ENCODE peak calls at places on chromosomes 6 and 20, in ten cellular contexts. M is NCI-H2107; J is activated CD4-positive, CD25-positive, alpha-beta regulatory T cell; O is RPMI7951; A is fibroblast of pulmonary artery; L is retina; V is HTR-8/SVneo; K is activated T-helper 1 cell treated with anti-CD3 and anti-CD28 coated beads, Interleukin-2, amount 50 U/mL, for 16 hours; P is activated T-cell treated with anti-CD3 and anti-CD28 coated beads for 24 hours; I is iris pigment epithelial cell. E is an unnamed sample.

GRCh38 chr20:49729780-49730179 is 16.1 kb upstream of the B4GALT5 start:
- DNase-seq in J (no peak), K (no peak), P (no peak), L (no peak), M (no peak), V (no peak), I (peak; percentile 52), A (peak; percentile 62), O (no peak), E (no peak)

GRCh38 chr20:50120935-50121693 is 8.2 kb upstream of the UBE2V1 start:
- DNase-seq in I (peak; percentile 41), K (peak; percentile 17), J (peak; percentile 55), V (peak; percentile 95), P (peak; percentile 42), M (peak; percentile 33), A (peak; percentile 72), O (peak; percentile 80), L (peak; percentile 50), E (peak; percentile 82)

GRCh38 chr20:7744411-7744810 is 195.8 kb downstream of the HAO1 start:
- DNase-seq in K (no peak), L (no peak), I (peak; percentile 83), P (no peak), J (no peak), M (no peak), A (peak; percentile 82), V (no peak), O (peak; percentile 48), E (no peak)

GRCh38 chr20:57680934-57681914 is 28.6 kb downstream of the PMEPA1 start:
- DNase-seq in J (no peak), I (no peak), A (no peak), P (peak; percentile 11), K (no peak), V (no peak), O (peak; percentile 46), M (no peak), L (no peak), E (no peak)

GRCh38 chr6:31403283-31403989 is at the start of gene MICA:
- DNase-seq in O (peak; percentile 90), I (peak; percentile 72), V (peak; percentile 92), J (peak; percentile 25), A (peak; percentile 82), K (peak; percentile 37), P (peak; percentile 63), L (peak; percentile 78), M (no peak), E (peak; percentile 94)

GRCh38 chr6:53317861-53318260 is 30.9 kb downstream of the ELOVL5 start:
- DNase-seq in V (no peak), M (no peak), J (no peak), K (no peak), O (no peak), I (no peak), A (no peak), P (no peak), L (no peak), E (no peak)

GRCh38 chr6:56484669-56485068 is 158.0 kb downstream of the DST start:
- DNase-seq in M (no peak), P (no peak), L (no peak), K (no peak), O (peak; percentile 7), I (peak; percentile 64), J (no peak), A (peak; percentile 14), V (peak; percentile 40), E (no peak)

GRCh38 chr20:51584116-51584515 is 41.6 kb upstream of the NFATC2 start:
- DNase-seq in V (no peak), A (no peak), J (no peak), I (no peak), P (no peak), K (no peak), O (peak; percentile 63), L (no peak), M (no peak), E (no peak)

GRCh38 chr20:42889517-42889916 is 300.2 kb downstream of the PTPRT start:
- DNase-seq in J (no peak), L (no peak), O (no peak), A (no peak), P (no peak), V (no peak), I (no peak), K (no peak), M (no peak), E (no peak)

GRCh38 chr6:14681699-14682487 is 564.0 kb upstream of the JARID2 start:
- DNase-seq in M (no peak), J (no peak), O (peak; percentile 79), K (no peak), V (no peak), I (no peak), P (no peak), L (no peak), A (no peak), E (no peak)

GRCh38 chr20:62623488-62624324 is 18.6 kb upstream of the SLCO4A1 start:
- DNase-seq in P (peak; percentile 82), A (peak; percentile 89), V (peak; percentile 100), J (peak; percentile 79), O (peak; percentile 100), L (no peak), I (peak; percentile 93), M (no peak), K (peak; percentile 58), E (peak; percentile 99)

GRCh38 chr6:145633981-145634627 is 101.2 kb downstream of the EPM2A start:
- DNase-seq in A (peak; percentile 89), K (peak; percentile 71), I (peak; percentile 77), M (peak; percentile 43), J (peak; percentile 48), V (peak; percentile 66), P (peak; percentile 62), L (peak; percentile 80), O (peak; percentile 73), E (peak; percentile 88)

GRCh38 chr6:579339-579738 is 77.6 kb downstream of the HUS1B start:
- DNase-seq in I (no peak), L (no peak), V (peak; percentile 26), J (no peak), A (peak; percentile 34), P (no peak), M (no peak), O (peak; percentile 10), K (no peak), E (no peak)

GRCh38 chr20:24588047-24588635 is 118.7 kb downstream of the SYNDIG1 start:
- DNase-seq in L (no peak), P (no peak), M (no peak), J (no peak), K (no peak), I (no peak), A (no peak), V (no peak), O (no peak), E (no peak)

GRCh38 chr6:74891358-74891811 is 314.5 kb downstream of the COL12A1 start:
- DNase-seq in V (no peak), O (peak; percentile 17), K (no peak), J (no peak), I (peak; percentile 71), M (no peak), P (no peak), A (no peak), L (no peak), E (no peak)

GRCh38 chr6:113584767-113585166 is 272.4 kb upstream of the MARCKS start:
- DNase-seq in O (no peak), L (peak; percentile 23), A (no peak), M (no peak), J (no peak), I (no peak), K (no peak), V (no peak), P (no peak), E (no peak)

GRCh38 chr6:586553-586952 is 70.3 kb downstream of the HUS1B start:
- DNase-seq in P (no peak), J (no peak), L (no peak), A (no peak), O (no peak), V (no peak), M (no peak), I (no peak), K (no peak), E (no peak)

GRCh38 chr6:142377112-142377848 is 75.5 kb downstream of the ADGRG6 start:
- DNase-seq in V (peak; percentile 24), K (no peak), J (no peak), O (no peak), M (no peak), P (no peak), L (no peak), A (peak; percentile 60), I (peak; percentile 64), E (no peak)

GRCh38 chr20:62772994-62773858 is 23.0 kb upstream of the MRGBP start:
- DNase-seq in A (peak; percentile 51), V (no peak), I (no peak), K (no peak), J (no peak), P (no peak), L (peak; percentile 75), M (no peak), O (peak; percentile 96), E (no peak)

GRCh38 chr6:160355001-160355400 is 6.8 kb downstream of the SLC22A3 start:
- DNase-seq in J (no peak), A (peak; percentile 85), M (no peak), V (no peak), K (no peak), O (peak; percentile 66), P (no peak), I (peak; percentile 79), L (no peak), E (no peak)

GRCh38 chr20:1451092-1451491 is 15.6 kb downstream of the NSFL1C start:
- DNase-seq in J (no peak), K (no peak), P (no peak), M (no peak), V (no peak), L (no peak), O (no peak), I (no peak), A (no peak), E (no peak)

GRCh38 chr6:116531675-116532570 is 13.6 kb downstream of the TRAPPC3L start:
- DNase-seq in O (peak; percentile 68), J (peak; percentile 1), K (peak; percentile 9), I (peak; percentile 78), P (peak; percentile 51), A (peak; percentile 89), M (no peak), L (peak; percentile 40), V (peak; percentile 35), E (no peak)

GRCh38 chr6:35084511-35085203 is 56.5 kb downstream of the TCP11 start:
- DNase-seq in J (no peak), I (no peak), A (no peak), M (no peak), L (no peak), V (no peak), P (no peak), O (peak; percentile 14), K (no peak), E (no peak)

GRCh38 chr20:58741384-58741783 is 48.8 kb downstream of the NPEPL1 start:
- DNase-seq in L (no peak), A (no peak), V (no peak), K (no peak), M (no peak), J (no peak), O (no peak), I (no peak), P (no peak), E (no peak)

GRCh38 chr20:49768204-49769124 is 44.2 kb upstream of the SLC9A8 start:
- DNase-seq in O (peak; percentile 97), V (peak; percentile 90), J (no peak), K (no peak), A (peak; percentile 99), L (no peak), I (peak; percentile 97), M (peak; percentile 28), P (no peak), E (no peak)

GRCh38 chr6:48378874-48379407 is 267.9 kb upstream of the PTCHD4 start:
- DNase-seq in J (no peak), L (no peak), V (no peak), O (no peak), K (no peak), P (no peak), M (no peak), A (no peak), I (no peak), E (no peak)

GRCh38 chr6:165641672-165642156 is 21.3 kb downstream of the PDE10A start:
- DNase-seq in M (no peak), I (no peak), O (no peak), K (no peak), V (no peak), L (no peak), A (no peak), P (no peak), J (no peak), E (no peak)

GRCh38 chr20:4854502-4854901 is 132.8 kb downstream of the PRND start:
- DNase-seq in M (no peak), A (no peak), V (no peak), P (no peak), I (no peak), K (no peak), L (no peak), J (no peak), O (no peak), E (no peak)

E was measured in Peyer's patch.